ENCODE peak calls at places on chromosomes 16 and 17, in four cellular contexts. One of them, this sample, is unnamed.
A peak's percentile ranks its signal among the peaks of the same experiment; 100 is the strongest.

GRCh38 chr17:75191584-75191983 is 8.8 kb upstream of the SUMO2 start:
- DNase-seq in K562: peak; percentile 60
- DNase-seq in H1: no peak
- DNase-seq in cardiac muscle cell: peak; percentile 50
- DNase-seq in this sample: peak; percentile 62

GRCh38 chr16:28873543-28874201 is 4.6 kb upstream of the ATP2A1 start:
- DNase-seq in K562: peak; percentile 63
- DNase-seq in H1: no peak
- DNase-seq in cardiac muscle cell: peak; percentile 12
- DNase-seq in this sample: peak; percentile 32

GRCh38 chr16:48136547-48137360 is 19.0 kb downstream of the ABCC12 start:
- DNase-seq in K562: peak; percentile 3
- DNase-seq in H1: no peak
- DNase-seq in cardiac muscle cell: peak; percentile 63
- DNase-seq in this sample: no peak

GRCh38 chr17:53390575-53390974 is 432.2 kb upstream of the KIF2B start:
- DNase-seq in K562: no peak
- DNase-seq in H1: no peak
- DNase-seq in cardiac muscle cell: no peak
- DNase-seq in this sample: no peak

GRCh38 chr16:67150833-67151396 is at the start of gene B3GNT9:
- DNase-seq in K562: peak; percentile 52
- DNase-seq in H1: no peak
- DNase-seq in cardiac muscle cell: peak; percentile 87
- DNase-seq in this sample: peak; percentile 89

GRCh38 chr16:87201052-87201451 is 116.1 kb downstream of the C16orf95 start:
- DNase-seq in K562: no peak
- DNase-seq in H1: no peak
- DNase-seq in cardiac muscle cell: peak; percentile 99
- DNase-seq in this sample: peak; percentile 53

GRCh38 chr16:7843196-7843595 is 510.6 kb downstream of the RBFOX1 start:
- DNase-seq in K562: no peak
- DNase-seq in H1: no peak
- DNase-seq in cardiac muscle cell: no peak
- DNase-seq in this sample: no peak

GRCh38 chr17:61313515-61314326 is 85.9 kb upstream of the TBX2 start:
- DNase-seq in K562: no peak
- DNase-seq in H1: no peak
- DNase-seq in cardiac muscle cell: no peak
- DNase-seq in this sample: no peak

GRCh38 chr16:73064996-73065349 is 17.0 kb upstream of the ZFHX3 start:
- DNase-seq in K562: no peak
- DNase-seq in H1: no peak
- DNase-seq in cardiac muscle cell: no peak
- DNase-seq in this sample: no peak

GRCh38 chr17:7707858-7708750 is 3.1 kb downstream of the EFNB3 start:
- DNase-seq in K562: no peak
- DNase-seq in H1: no peak
- DNase-seq in cardiac muscle cell: no peak
- DNase-seq in this sample: no peak

GRCh38 chr17:35214631-35215273 is 20.6 kb upstream of the SLC35G3 start:
- DNase-seq in K562: no peak
- DNase-seq in H1: no peak
- DNase-seq in cardiac muscle cell: no peak
- DNase-seq in this sample: no peak

GRCh38 chr16:10362077-10362863 is 23.6 kb upstream of the ATF7IP2 start:
- DNase-seq in K562: peak; percentile 95
- DNase-seq in H1: no peak
- DNase-seq in cardiac muscle cell: no peak
- DNase-seq in this sample: no peak

GRCh38 chr17:44353656-44354331 is 8.7 kb downstream of the GRN start:
- DNase-seq in K562: no peak
- DNase-seq in H1: no peak
- DNase-seq in cardiac muscle cell: peak; percentile 26
- DNase-seq in this sample: no peak

GRCh38 chr17:21301593-21302550 is 17.4 kb downstream of the MAP2K3 start:
- DNase-seq in K562: no peak
- DNase-seq in H1: no peak
- DNase-seq in cardiac muscle cell: no peak
- DNase-seq in this sample: no peak

GRCh38 chr17:8105957-8106398 is 12.3 kb downstream of the ALOXE3 start:
- DNase-seq in K562: peak; percentile 50
- DNase-seq in H1: no peak
- DNase-seq in cardiac muscle cell: peak; percentile 69
- DNase-seq in this sample: no peak

GRCh38 chr17:77433385-77434135 is 292.8 kb downstream of the SEC14L1 start:
- DNase-seq in K562: no peak
- DNase-seq in H1: no peak
- DNase-seq in cardiac muscle cell: peak; percentile 79
- DNase-seq in this sample: peak; percentile 83

GRCh38 chr16:87160752-87161337 is 156.3 kb downstream of the C16orf95 start:
- DNase-seq in K562: no peak
- DNase-seq in H1: no peak
- DNase-seq in cardiac muscle cell: peak; percentile 28
- DNase-seq in this sample: no peak

GRCh38 chr17:59837362-59838195 is 55.2 kb downstream of the TUBD1 start:
- DNase-seq in K562: peak; percentile 97
- DNase-seq in H1: no peak
- DNase-seq in cardiac muscle cell: peak; percentile 100
- DNase-seq in this sample: peak; percentile 62

GRCh38 chr17:43880420-43880991 is 26.8 kb downstream of the MPP2 start:
- DNase-seq in K562: peak; percentile 72
- DNase-seq in H1: no peak
- DNase-seq in cardiac muscle cell: peak; percentile 13
- DNase-seq in this sample: peak; percentile 98

GRCh38 chr16:47664653-47665325 is 203.7 kb downstream of the PHKB start:
- DNase-seq in K562: no peak
- DNase-seq in H1: no peak
- DNase-seq in cardiac muscle cell: no peak
- DNase-seq in this sample: no peak

GRCh38 chr16:8888951-8889892 is 7.1 kb downstream of the LITAFD start:
- DNase-seq in K562: no peak
- DNase-seq in H1: no peak
- DNase-seq in cardiac muscle cell: no peak
- DNase-seq in this sample: no peak

GRCh38 chr17:82371333-82372062 is at the start of gene UTS2R:
- DNase-seq in K562: no peak
- DNase-seq in H1: no peak
- DNase-seq in cardiac muscle cell: no peak
- DNase-seq in this sample: peak; percentile 54

GRCh38 chr16:61233718-61234117 is 802.5 kb downstream of the CDH8 start:
- DNase-seq in K562: no peak
- DNase-seq in H1: no peak
- DNase-seq in cardiac muscle cell: no peak
- DNase-seq in this sample: no peak

GRCh38 chr17:55705847-55706246 is 16.8 kb downstream of the TMEM100 start:
- DNase-seq in K562: no peak
- DNase-seq in H1: no peak
- DNase-seq in cardiac muscle cell: no peak
- DNase-seq in this sample: no peak

GRCh38 chr17:40912506-40913220 is 24.8 kb downstream of the KRT23 start:
- DNase-seq in K562: no peak
- DNase-seq in H1: no peak
- DNase-seq in cardiac muscle cell: no peak
- DNase-seq in this sample: no peak

GRCh38 chr16:82720414-82720813 is 93.6 kb downstream of the CDH13 start:
- DNase-seq in K562: no peak
- DNase-seq in H1: no peak
- DNase-seq in cardiac muscle cell: no peak
- DNase-seq in this sample: no peak

GRCh38 chr16:31428638-31429247 is 583 bp upstream of the COX6A2 start:
- DNase-seq in K562: no peak
- DNase-seq in H1: no peak
- DNase-seq in cardiac muscle cell: no peak
- DNase-seq in this sample: no peak

GRCh38 chr16:14354561-14355351 is 275.3 kb downstream of the PARN start:
- DNase-seq in K562: no peak
- DNase-seq in H1: no peak
- DNase-seq in cardiac muscle cell: peak; percentile 15
- DNase-seq in this sample: no peak

GRCh38 chr17:68459030-68459376 is 1.7 kb upstream of the WIPI1 start:
- DNase-seq in K562: no peak
- DNase-seq in H1: no peak
- DNase-seq in cardiac muscle cell: no peak
- DNase-seq in this sample: no peak

GRCh38 chr16:3074860-3075545 is 9.6 kb downstream of the IL32 start:
- DNase-seq in K562: peak; percentile 24
- DNase-seq in H1: no peak
- DNase-seq in cardiac muscle cell: no peak
- DNase-seq in this sample: no peak

GRCh38 chr17:68961204-68961893 is 6.2 kb upstream of the ABCA8 start:
- DNase-seq in K562: no peak
- DNase-seq in H1: no peak
- DNase-seq in cardiac muscle cell: no peak
- DNase-seq in this sample: no peak

GRCh38 chr16:19804538-19805323 is 79.9 kb downstream of the GPRC5B start:
- DNase-seq in K562: peak; percentile 9
- DNase-seq in H1: peak; percentile 38
- DNase-seq in cardiac muscle cell: peak; percentile 46
- DNase-seq in this sample: peak; percentile 83

GRCh38 chr16:2964416-2965223 is 545 bp downstream of the KREMEN2 start:
- DNase-seq in K562: peak; percentile 92
- DNase-seq in H1: no peak
- DNase-seq in cardiac muscle cell: no peak
- DNase-seq in this sample: peak; percentile 94

GRCh38 chr17:52106638-52107261 is 51.8 kb downstream of the CA10 start:
- DNase-seq in K562: peak; percentile 41
- DNase-seq in H1: no peak
- DNase-seq in cardiac muscle cell: peak; percentile 50
- DNase-seq in this sample: peak; percentile 61

GRCh38 chr17:35022536-35023063 is 40.9 kb downstream of the RFFL start:
- DNase-seq in K562: no peak
- DNase-seq in H1: no peak
- DNase-seq in cardiac muscle cell: peak; percentile 84
- DNase-seq in this sample: no peak

GRCh38 chr17:75854111-75854748 is 905 bp downstream of the WBP2 start:
- DNase-seq in K562: no peak
- DNase-seq in H1: no peak
- DNase-seq in cardiac muscle cell: peak; percentile 62
- DNase-seq in this sample: no peak

GRCh38 chr17:72525225-72525988 is 404.6 kb downstream of the SOX9 start:
- DNase-seq in K562: no peak
- DNase-seq in H1: no peak
- DNase-seq in cardiac muscle cell: no peak
- DNase-seq in this sample: no peak

GRCh38 chr16:87325480-87325879 is 8.3 kb upstream of the C16orf95 start:
- DNase-seq in K562: no peak
- DNase-seq in H1: no peak
- DNase-seq in cardiac muscle cell: no peak
- DNase-seq in this sample: no peak

GRCh38 chr17:75848523-75849303 is 4.5 kb upstream of the UNC13D start:
- DNase-seq in K562: peak; percentile 86
- DNase-seq in H1: peak; percentile 60
- DNase-seq in cardiac muscle cell: peak; percentile 66
- DNase-seq in this sample: peak; percentile 62

GRCh38 chr16:57530531-57531252 is 5.7 kb downstream of the CCDC102A start:
- DNase-seq in K562: no peak
- DNase-seq in H1: no peak
- DNase-seq in cardiac muscle cell: no peak
- DNase-seq in this sample: no peak
- H3K4me1 ChIP-seq in K562: peaks cover 57% of the 10 kb centered on the region
- H3K4me1 ChIP-seq in H1: peaks cover 39% of the 10 kb centered on the region
- H3K4me1 ChIP-seq in cardiac muscle cell: peaks cover 23% of the 10 kb centered on the region
- H3K4me1 ChIP-seq in this sample: peaks cover 8% of the 10 kb centered on the region

DNA sequence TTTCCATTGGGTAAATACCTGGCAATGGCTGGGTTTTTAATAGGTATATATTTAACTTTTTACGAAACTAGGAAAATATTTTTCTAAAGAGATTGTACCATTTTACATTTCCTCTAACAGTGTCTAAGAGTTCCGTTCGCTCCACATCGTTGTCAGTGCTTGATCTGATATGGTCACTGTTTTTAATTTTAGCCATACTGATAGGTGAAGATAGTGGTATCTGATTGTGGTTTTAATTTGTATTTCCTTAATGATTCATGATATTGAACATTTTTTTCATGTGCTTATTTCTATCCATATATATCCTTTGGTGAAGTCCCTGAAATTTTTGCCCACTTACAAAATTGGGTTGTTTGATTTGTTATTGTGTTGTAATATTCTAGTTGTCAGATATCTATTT is 117.7 kb downstream of the CHD9 start:
- DNase-seq in K562: no peak
- DNase-seq in H1: no peak
- DNase-seq in cardiac muscle cell: no peak
- DNase-seq in this sample: no peak
- H3K36me3 ChIP-seq in K562: peaks cover 6% of the 10 kb centered on the region
- H3K36me3 ChIP-seq in H1: no peaks in the 10 kb centered on the region
- H3K36me3 ChIP-seq in cardiac muscle cell: peaks cover 5% of the 10 kb centered on the region
- H3K36me3 ChIP-seq in this sample: no peaks in the 10 kb centered on the region

DNA sequence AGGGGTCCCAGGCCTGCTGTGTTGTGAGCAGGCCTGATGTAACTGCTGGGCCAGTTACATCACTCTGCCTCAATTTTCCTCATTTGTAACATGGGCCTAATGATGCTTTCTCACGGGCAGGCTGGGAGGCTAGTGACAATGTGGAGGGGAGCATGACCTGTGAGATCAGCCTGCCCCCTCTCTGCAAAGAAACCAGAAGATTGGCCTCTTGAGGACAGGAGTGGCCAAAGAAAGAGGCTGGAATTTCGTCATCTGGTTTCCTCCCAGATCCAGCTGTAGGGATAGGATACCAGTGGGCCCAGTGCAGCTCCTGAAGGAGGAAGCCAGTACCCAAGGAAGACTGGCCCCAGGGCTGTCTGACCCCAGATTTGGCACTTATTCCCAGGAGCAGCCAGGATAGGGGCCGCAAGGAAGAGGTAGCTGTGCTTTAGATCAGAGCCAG is 615 bp upstream of the SREBF1 start:
- DNase-seq in K562: peak; percentile 70
- DNase-seq in H1: no peak
- DNase-seq in cardiac muscle cell: peak; percentile 90
- DNase-seq in this sample: peak; percentile 67
- H3K4me1 ChIP-seq in K562: peaks cover 76% of the 10 kb centered on the region
- H3K4me1 ChIP-seq in H1: peaks cover 40% of the 10 kb centered on the region
- H3K4me1 ChIP-seq in cardiac muscle cell: peaks cover 56% of the 10 kb centered on the region
- H3K4me1 ChIP-seq in this sample: peaks cover 29% of the 10 kb centered on the region

GRCh38 chr16:71737501-71737900 is 13.0 kb upstream of the PHLPP2 start:
- DNase-seq in K562: no peak
- DNase-seq in H1: no peak
- DNase-seq in cardiac muscle cell: no peak
- DNase-seq in this sample: no peak

GRCh38 chr16:71732587-71732986 is 8.1 kb upstream of the PHLPP2 start:
- DNase-seq in K562: no peak
- DNase-seq in H1: no peak
- DNase-seq in cardiac muscle cell: no peak
- DNase-seq in this sample: no peak

GRCh38 chr16:71738820-71739219 is 14.3 kb upstream of the PHLPP2 start:
- DNase-seq in K562: no peak
- DNase-seq in H1: no peak
- DNase-seq in cardiac muscle cell: no peak
- DNase-seq in this sample: no peak

GRCh38 chr16:71734511-71734910 is 10.0 kb upstream of the PHLPP2 start:
- DNase-seq in K562: no peak
- DNase-seq in H1: no peak
- DNase-seq in cardiac muscle cell: no peak
- DNase-seq in this sample: no peak
- H3K36me3 ChIP-seq in K562: peaks cover 77% of the 10 kb centered on the region
- H3K36me3 ChIP-seq in H1: peaks cover 62% of the 10 kb centered on the region
- H3K36me3 ChIP-seq in cardiac muscle cell: peaks cover 43% of the 10 kb centered on the region
- H3K36me3 ChIP-seq in this sample: peaks cover 19% of the 10 kb centered on the region

This sample was measured in SJCRH30.